ENCODE peak calls at places on chromosomes 6 and 20, in nine cellular contexts. T, J, R, V, N, S, F, G and P are unnamed samples.

GRCh38 chr6:20447157-20447556 is 45.5 kb downstream of the E2F3 start:
- DNase-seq in T (no peak), J (no peak), R (no peak), V (no peak), N (no peak), S (no peak), F (no peak), G (no peak), P (no peak)

GRCh38 chr6:162230147-162230752 is 497.3 kb downstream of the PRKN start:
- DNase-seq in T (no peak), J (no peak), R (no peak), V (no peak), N (no peak), S (no peak), F (no peak), G (no peak), P (no peak)

GRCh38 chr6:109660526-109660925 is 30.5 kb downstream of the AK9 start:
- DNase-seq in T (no peak), J (no peak), R (no peak), V (no peak), N (no peak), S (peak; percentile 25), F (no peak), G (peak; percentile 10), P (no peak)

GRCh38 chr20:20231528-20232298 is 136.2 kb upstream of the INSM1 start:
- DNase-seq in T (no peak), J (no peak), R (no peak), V (no peak), N (no peak), S (no peak), F (no peak), G (no peak), P (no peak)

GRCh38 chr20:40749985-40750506 is 61.0 kb upstream of the MAFB start:
- DNase-seq in T (no peak), J (no peak), R (no peak), V (no peak), N (no peak), S (no peak), F (no peak), G (no peak), P (peak; percentile 55)

GRCh38 chr20:47799116-47799715 is 13.9 kb upstream of the SULF2 start:
- DNase-seq in T (no peak), J (no peak), R (no peak), V (no peak), N (no peak), S (no peak), F (no peak), G (no peak), P (peak; percentile 66)

GRCh38 chr20:57811373-57812020 is 101.7 kb upstream of the PMEPA1 start:
- DNase-seq in T (no peak), J (no peak), R (no peak), V (no peak), N (no peak), S (no peak), F (no peak), G (no peak), P (no peak)

GRCh38 chr20:59583428-59584277 is 20.7 kb upstream of the PHACTR3 start:
- DNase-seq in T (peak; percentile 39), J (no peak), R (no peak), V (no peak), N (no peak), S (no peak), F (no peak), G (no peak), P (no peak)

GRCh38 chr20:17558154-17558940 is 11.5 kb upstream of the DSTN start:
- DNase-seq in T (peak; percentile 40), J (no peak), R (no peak), V (no peak), N (peak; percentile 90), S (peak; percentile 91), F (no peak), G (no peak), P (peak; percentile 95)

GRCh38 chr6:100726741-100727140 is 154.4 kb downstream of the ASCC3 start:
- DNase-seq in T (no peak), J (no peak), R (no peak), V (no peak), N (no peak), S (peak; percentile 66), F (no peak), G (no peak), P (no peak)

GRCh38 chr20:16385462-16385861 is 187.8 kb downstream of the KIF16B start:
- DNase-seq in T (no peak), J (no peak), R (no peak), V (no peak), N (no peak), S (no peak), F (no peak), G (no peak), P (no peak)

GRCh38 chr20:51341581-51341980 is 200.9 kb downstream of the NFATC2 start:
- DNase-seq in T (no peak), J (no peak), R (no peak), V (no peak), N (no peak), S (peak; percentile 44), F (no peak), G (no peak), P (no peak)

GRCh38 chr20:41507851-41508250 is 110.3 kb downstream of the CHD6 start:
- DNase-seq in T (no peak), J (no peak), R (no peak), V (no peak), N (no peak), S (no peak), F (no peak), G (no peak), P (no peak)

GRCh38 chr20:32858873-32859372 is at the start of gene EFCAB8:
- DNase-seq in T (no peak), J (no peak), R (no peak), V (no peak), N (no peak), S (no peak), F (no peak), G (no peak), P (no peak)

GRCh38 chr6:148044921-148045320 is 297.7 kb upstream of the SASH1 start:
- DNase-seq in T (no peak), J (no peak), R (no peak), V (no peak), N (no peak), S (no peak), F (no peak), G (no peak), P (peak; percentile 12)

GRCh38 chr6:25449774-25450173 is 170.6 kb downstream of the CARMIL1 start:
- DNase-seq in T (no peak), J (peak; percentile 18), R (no peak), V (no peak), N (no peak), S (no peak), F (no peak), G (no peak), P (no peak)

GRCh38 chr6:35425284-35425683 is 26.9 kb upstream of the FANCE start:
- DNase-seq in T (no peak), J (no peak), R (no peak), V (no peak), N (no peak), S (peak; percentile 96), F (no peak), G (no peak), P (peak; percentile 92)

GRCh38 chr20:51062065-51062464 is 39.2 kb upstream of the KCNG1 start:
- DNase-seq in T (no peak), J (no peak), R (no peak), V (no peak), N (no peak), S (no peak), F (peak; percentile 35), G (no peak), P (no peak)